ENCODE peak calls at places on chromosomes 1 and 21, in five cellular contexts. E is cardiac fibroblast, Q is right lobe of liver, O is GM06990, N is IMR-90. C is an unnamed sample.

GRCh38 chr1:202291961-202292712 is 49.6 kb downstream of the UBE2T start:
- DNase-seq in O (no peak), Q (no peak), E (peak; percentile 93), N (peak; percentile 88), C (no peak)

GRCh38 chr1:59295603-59296002 is 1.3 kb upstream of the FGGY start:
- DNase-seq in Q (no peak), N (no peak), O (no peak), E (no peak), C (no peak)

GRCh38 chr1:3880429-3881190 is 19.5 kb downstream of the C1orf174 start:
- DNase-seq in E (no peak), Q (no peak), O (no peak), N (no peak), C (no peak)

GRCh38 chr1:118333601-118334241 is 148.7 kb upstream of the SPAG17 start:
- DNase-seq in O (no peak), E (no peak), Q (no peak), N (no peak), C (peak; percentile 86)

GRCh38 chr21:34967509-34968289 is 81.4 kb downstream of the RUNX1 start:
- DNase-seq in O (no peak), Q (no peak), N (peak; percentile 35), E (peak; percentile 34), C (no peak)

GRCh38 chr1:198970919-198971318 is 332.1 kb downstream of the PTPRC start:
- DNase-seq in O (no peak), N (peak; percentile 44), Q (no peak), E (peak; percentile 59), C (peak; percentile 76)

GRCh38 chr1:50959303-50959912 is 659 bp downstream of the FAF1 start:
- DNase-seq in E (peak; percentile 50), Q (peak; percentile 59), N (peak; percentile 37), O (no peak), C (no peak)

GRCh38 chr1:5140962-5141361 is 486.6 kb downstream of the AJAP1 start:
- DNase-seq in O (no peak), E (no peak), Q (no peak), N (no peak), C (no peak)

GRCh38 chr1:36086529-36087232 is 2.0 kb upstream of the ADPRS start:
- DNase-seq in Q (no peak), N (no peak), E (no peak), O (no peak), C (no peak)

GRCh38 chr1:230158422-230159291 is 91.6 kb downstream of the GALNT2 start:
- DNase-seq in O (no peak), Q (peak; percentile 90), E (no peak), N (no peak), C (no peak)

GRCh38 chr1:172960454-172961208 is 90.1 kb downstream of the TNFSF18 start:
- DNase-seq in O (no peak), E (peak; percentile 44), N (peak; percentile 87), Q (peak; percentile 66), C (peak; percentile 27)

GRCh38 chr1:177966199-177966598 is 3.7 kb downstream of the SEC16B start:
- DNase-seq in O (no peak), Q (no peak), E (no peak), N (peak; percentile 13), C (no peak)

GRCh38 chr1:233614173-233614742 is 352 bp downstream of the KCNK1 start:
- DNase-seq in O (peak; percentile 60), Q (peak; percentile 54), E (peak; percentile 39), N (peak; percentile 19), C (peak; percentile 8)

GRCh38 chr1:30807318-30808066 is 49.9 kb upstream of the LAPTM5 start:
- DNase-seq in N (no peak), O (no peak), Q (no peak), E (peak; percentile 65), C (peak; percentile 47)

GRCh38 chr1:200035956-200036615 is 8.6 kb downstream of the NR5A2 start:
- DNase-seq in O (no peak), E (no peak), Q (no peak), N (no peak), C (no peak)

GRCh38 chr1:8083739-8084484 is 57.8 kb upstream of the ERRFI1 start:
- DNase-seq in N (peak; percentile 90), Q (no peak), E (peak; percentile 84), O (no peak), C (peak; percentile 78)

GRCh38 chr1:56409112-56409691 is 170.2 kb downstream of the PLPP3 start:
- DNase-seq in N (no peak), E (no peak), Q (peak; percentile 79), O (no peak), C (no peak)

GRCh38 chr21:31258073-31258472 is 86.0 kb downstream of the TIAM1 start:
- DNase-seq in N (no peak), O (no peak), Q (no peak), E (no peak), C (no peak)

GRCh38 chr1:94993931-94994645 is 67.2 kb upstream of the CNN3 start:
- DNase-seq in Q (no peak), O (no peak), E (no peak), N (no peak), C (no peak)

GRCh38 chr21:44854391-44854663 is 19.2 kb downstream of the PTTG1IP start:
- DNase-seq in N (no peak), Q (no peak), O (no peak), E (no peak), C (no peak)

DNA sequence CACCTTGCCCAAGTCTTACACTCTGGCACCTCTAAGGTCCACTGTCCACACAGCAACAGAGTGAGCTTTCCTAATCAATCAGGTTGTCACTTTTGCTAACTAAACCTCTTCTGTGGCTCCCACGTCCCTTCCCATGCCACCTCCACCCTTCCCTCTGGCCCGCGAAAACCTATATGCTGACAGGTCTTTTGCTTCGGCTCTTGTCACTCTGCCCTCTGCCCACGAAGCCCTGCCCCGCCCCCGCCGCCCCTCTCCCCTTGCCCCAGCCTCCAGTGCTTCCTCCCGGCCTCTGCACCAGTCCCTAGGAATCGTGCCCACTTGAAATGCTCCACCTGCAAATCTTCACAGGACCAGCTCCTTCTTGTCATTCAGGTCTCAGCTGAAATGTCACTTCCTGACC is 8.1 kb downstream of the TP53BP2 start:
- DNase-seq in N (no peak), Q (no peak), E (no peak), O (no peak), C (no peak)
- H3K4me3 ChIP-seq in N (no peak overlapping the region), Q (no peak overlapping the region), E (no peak overlapping the region), O (no peak overlapping the region), C (no peak overlapping the region)

DNA sequence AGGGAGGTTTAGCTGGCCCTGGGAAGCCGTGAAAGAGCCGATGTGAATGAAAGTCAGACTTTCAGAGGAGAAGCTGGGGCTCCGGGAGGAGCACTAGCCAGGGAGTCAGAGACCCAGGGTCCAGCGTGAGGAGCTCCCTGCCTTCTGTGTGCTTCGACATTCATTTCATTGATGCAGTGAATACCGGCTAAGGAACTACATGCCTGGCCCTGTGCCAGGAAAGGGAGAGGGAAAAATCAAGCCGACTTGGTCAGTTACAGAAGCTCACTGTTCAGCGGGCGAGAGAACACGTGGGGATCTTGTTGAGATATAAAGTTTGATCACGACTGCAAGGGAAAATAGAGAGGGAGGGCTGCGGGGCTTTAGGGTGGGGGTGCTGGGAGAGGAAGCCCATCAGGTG is 76.7 kb upstream of the RUNX3 start:
- DNase-seq in O (no peak), N (peak; percentile 36), E (peak; percentile 20), Q (no peak), C (no peak)
- H3K4me3 ChIP-seq in O (no peak overlapping the region), N (no peak overlapping the region), E (no peak overlapping the region), Q (no peak overlapping the region), C (no peak overlapping the region)

GRCh38 chr1:72690871-72691270 is 408.5 kb upstream of the NEGR1 start:
- DNase-seq in Q (no peak), O (no peak), N (no peak), E (peak; percentile 1), C (no peak)
- H3K4me3 ChIP-seq in Q (no peak overlapping the region), O (no peak overlapping the region), N (no peak overlapping the region), E (no peak overlapping the region), C (no peak overlapping the region)

GRCh38 chr1:15411593-15412487 is 2.2 kb downstream of the EFHD2 start:
- DNase-seq in N (peak; percentile 47), Q (peak; percentile 64), E (peak; percentile 16), O (peak; percentile 81), C (no peak)
- H3K4me3 ChIP-seq in N (peak overlapping the region; percentile 99), Q (peak overlapping the region; percentile 31), E (peak overlapping the region; percentile 82), O (peak overlapping the region; percentile 78), C (peak overlapping the region; percentile 89)

GRCh38 chr1:215824245-215824644 is 257.1 kb downstream of the KCTD3 start:
- DNase-seq in O (no peak), Q (no peak), E (no peak), N (peak; percentile 45), C (no peak)
- H3K4me3 ChIP-seq in O (no peak overlapping the region), Q (no peak overlapping the region), E (no peak overlapping the region), N (no peak overlapping the region), C (no peak overlapping the region)

GRCh38 chr1:179128520-179128919 is 46.6 kb downstream of the TOR3A start:
- DNase-seq in E (no peak), N (no peak), Q (no peak), O (no peak), C (no peak)

GRCh38 chr1:179121159-179121938 is 39.5 kb downstream of the TOR3A start:
- DNase-seq in E (peak; percentile 68), O (no peak), Q (no peak), N (peak; percentile 62), C (peak; percentile 36)

GRCh38 chr1:179126338-179127060 is 44.6 kb downstream of the TOR3A start:
- DNase-seq in N (no peak), Q (peak; percentile 80), O (no peak), E (no peak), C (no peak)

GRCh38 chr1:179127163-179127895 is 45.5 kb downstream of the TOR3A start:
- DNase-seq in N (peak; percentile 55), Q (no peak), O (no peak), E (peak; percentile 55), C (no peak)

GRCh38 chr1:179124866-179125265 is 43.0 kb downstream of the TOR3A start:
- DNase-seq in O (no peak), E (peak; percentile 67), N (peak; percentile 78), Q (no peak), C (peak; percentile 41)
- H3K4me3 ChIP-seq in O (no peak overlapping the region), E (no peak overlapping the region), N (no peak overlapping the region), Q (no peak overlapping the region), C (no peak overlapping the region)

GRCh38 chr1:91282695-91283420 is 121.8 kb downstream of the HFM1 start:
- DNase-seq in E (peak; percentile 89), Q (peak; percentile 57), O (no peak), N (peak; percentile 73), C (peak; percentile 19)
- H3K4me3 ChIP-seq in E (no peak overlapping the region), Q (no peak overlapping the region), O (peak overlapping the region; percentile 50), N (no peak overlapping the region), C (no peak overlapping the region)

GRCh38 chr1:224168859-224169380 is 14.1 kb upstream of the DEGS1 start:
- DNase-seq in E (peak; percentile 76), O (peak; percentile 68), Q (no peak), N (peak; percentile 91), C (peak; percentile 84)
- H3K4me3 ChIP-seq in E (no peak overlapping the region), O (no peak overlapping the region), Q (no peak overlapping the region), N (no peak overlapping the region), C (no peak overlapping the region)

GRCh38 chr1:2229921-2230700 is 2.0 kb downstream of the SKI start:
- DNase-seq in N (peak; percentile 40), O (no peak), E (peak; percentile 51), Q (peak; percentile 89), C (no peak)
- H3K4me3 ChIP-seq in N (peak overlapping the region; percentile 97), O (peak overlapping the region; percentile 71), E (peak overlapping the region; percentile 89), Q (peak overlapping the region; percentile 77), C (peak overlapping the region; percentile 76)